ENCODE peak calls at places on chromosomes 4 and X, in six cellular contexts. One of them, this sample, is unnamed.

GRCh38 chr4:123705419-123705818 is 308.8 kb downstream of the SPRY1 start:
- DNase-seq in astrocyte of the cerebellum: no peak
- DNase-seq in mucosa of gallbladder: no peak
- DNase-seq in AG20443: no peak
- DNase-seq in activated T-cell treated with anti-CD3 and anti-CD28 coated beads for 1 hour: no peak
- DNase-seq in stimulated activated CD4-positive, alpha-beta T cell treated with anti-CD3 and anti-CD28 coated beads, Interleukin-12 subunit alpha, Interleukin-12 subunit beta, amount 100 ng/mL, for 4 hours: no peak
- DNase-seq in this sample: no peak

GRCh38 chrX:80285131-80285773 is 135.0 kb upstream of the TENT5D start:
- DNase-seq in activated T-cell treated with anti-CD3 and anti-CD28 coated beads for 1 hour: no peak
- DNase-seq in astrocyte of the cerebellum: no peak
- DNase-seq in mucosa of gallbladder: no peak
- DNase-seq in stimulated activated CD4-positive, alpha-beta T cell treated with anti-CD3 and anti-CD28 coated beads, Interleukin-12 subunit alpha, Interleukin-12 subunit beta, amount 100 ng/mL, for 4 hours: no peak
- DNase-seq in AG20443: peak; percentile 2
- DNase-seq in this sample: peak; percentile 3

GRCh38 chrX:136130931-136131843 is 16.1 kb upstream of the FHL1 start:
- DNase-seq in AG20443: peak; percentile 45
- DNase-seq in mucosa of gallbladder: no peak
- DNase-seq in astrocyte of the cerebellum: peak; percentile 81
- DNase-seq in stimulated activated CD4-positive, alpha-beta T cell treated with anti-CD3 and anti-CD28 coated beads, Interleukin-12 subunit alpha, Interleukin-12 subunit beta, amount 100 ng/mL, for 4 hours: no peak
- DNase-seq in activated T-cell treated with anti-CD3 and anti-CD28 coated beads for 1 hour: no peak
- DNase-seq in this sample: no peak

GRCh38 chr4:38359113-38359512 is 304.9 kb upstream of the KLF3 start:
- DNase-seq in stimulated activated CD4-positive, alpha-beta T cell treated with anti-CD3 and anti-CD28 coated beads, Interleukin-12 subunit alpha, Interleukin-12 subunit beta, amount 100 ng/mL, for 4 hours: no peak
- DNase-seq in activated T-cell treated with anti-CD3 and anti-CD28 coated beads for 1 hour: no peak
- DNase-seq in mucosa of gallbladder: no peak
- DNase-seq in AG20443: no peak
- DNase-seq in astrocyte of the cerebellum: no peak
- DNase-seq in this sample: no peak

GRCh38 chr4:146916479-146917076 is 29.1 kb downstream of the TTC29 start:
- DNase-seq in stimulated activated CD4-positive, alpha-beta T cell treated with anti-CD3 and anti-CD28 coated beads, Interleukin-12 subunit alpha, Interleukin-12 subunit beta, amount 100 ng/mL, for 4 hours: no peak
- DNase-seq in mucosa of gallbladder: no peak
- DNase-seq in AG20443: peak; percentile 18
- DNase-seq in activated T-cell treated with anti-CD3 and anti-CD28 coated beads for 1 hour: no peak
- DNase-seq in astrocyte of the cerebellum: peak; percentile 49
- DNase-seq in this sample: peak; percentile 8

GRCh38 chrX:53900623-53901022 is 143.7 kb downstream of the PHF8 start:
- DNase-seq in AG20443: no peak
- DNase-seq in stimulated activated CD4-positive, alpha-beta T cell treated with anti-CD3 and anti-CD28 coated beads, Interleukin-12 subunit alpha, Interleukin-12 subunit beta, amount 100 ng/mL, for 4 hours: no peak
- DNase-seq in astrocyte of the cerebellum: no peak
- DNase-seq in activated T-cell treated with anti-CD3 and anti-CD28 coated beads for 1 hour: no peak
- DNase-seq in mucosa of gallbladder: no peak
- DNase-seq in this sample: no peak

GRCh38 chr4:47060561-47060960 is 29.2 kb downstream of the GABRB1 start:
- DNase-seq in AG20443: no peak
- DNase-seq in astrocyte of the cerebellum: no peak
- DNase-seq in activated T-cell treated with anti-CD3 and anti-CD28 coated beads for 1 hour: no peak
- DNase-seq in stimulated activated CD4-positive, alpha-beta T cell treated with anti-CD3 and anti-CD28 coated beads, Interleukin-12 subunit alpha, Interleukin-12 subunit beta, amount 100 ng/mL, for 4 hours: no peak
- DNase-seq in mucosa of gallbladder: no peak
- DNase-seq in this sample: no peak

GRCh38 chr4:138007572-138007971 is 234.6 kb downstream of the SLC7A11 start:
- DNase-seq in astrocyte of the cerebellum: no peak
- DNase-seq in AG20443: no peak
- DNase-seq in activated T-cell treated with anti-CD3 and anti-CD28 coated beads for 1 hour: no peak
- DNase-seq in mucosa of gallbladder: no peak
- DNase-seq in stimulated activated CD4-positive, alpha-beta T cell treated with anti-CD3 and anti-CD28 coated beads, Interleukin-12 subunit alpha, Interleukin-12 subunit beta, amount 100 ng/mL, for 4 hours: no peak
- DNase-seq in this sample: no peak

GRCh38 chrX:39984191-39984956 is 113.4 kb downstream of the BCOR start:
- DNase-seq in mucosa of gallbladder: no peak
- DNase-seq in astrocyte of the cerebellum: peak; percentile 28
- DNase-seq in stimulated activated CD4-positive, alpha-beta T cell treated with anti-CD3 and anti-CD28 coated beads, Interleukin-12 subunit alpha, Interleukin-12 subunit beta, amount 100 ng/mL, for 4 hours: no peak
- DNase-seq in activated T-cell treated with anti-CD3 and anti-CD28 coated beads for 1 hour: no peak
- DNase-seq in AG20443: peak; percentile 32
- DNase-seq in this sample: peak; percentile 29

GRCh38 chr4:103994059-103994458 is 274.3 kb upstream of the TACR3 start:
- DNase-seq in AG20443: no peak
- DNase-seq in astrocyte of the cerebellum: no peak
- DNase-seq in mucosa of gallbladder: no peak
- DNase-seq in stimulated activated CD4-positive, alpha-beta T cell treated with anti-CD3 and anti-CD28 coated beads, Interleukin-12 subunit alpha, Interleukin-12 subunit beta, amount 100 ng/mL, for 4 hours: no peak
- DNase-seq in activated T-cell treated with anti-CD3 and anti-CD28 coated beads for 1 hour: no peak
- DNase-seq in this sample: no peak

GRCh38 chrX:111854778-111855490 is 21.0 kb upstream of the TRPC5OS start:
- DNase-seq in activated T-cell treated with anti-CD3 and anti-CD28 coated beads for 1 hour: no peak
- DNase-seq in stimulated activated CD4-positive, alpha-beta T cell treated with anti-CD3 and anti-CD28 coated beads, Interleukin-12 subunit alpha, Interleukin-12 subunit beta, amount 100 ng/mL, for 4 hours: no peak
- DNase-seq in astrocyte of the cerebellum: no peak
- DNase-seq in mucosa of gallbladder: peak; percentile 12
- DNase-seq in AG20443: peak; percentile 16
- DNase-seq in this sample: no peak

GRCh38 chr4:151738706-151739105 is 22.1 kb downstream of the GATB start:
- DNase-seq in mucosa of gallbladder: no peak
- DNase-seq in astrocyte of the cerebellum: no peak
- DNase-seq in AG20443: no peak
- DNase-seq in activated T-cell treated with anti-CD3 and anti-CD28 coated beads for 1 hour: no peak
- DNase-seq in stimulated activated CD4-positive, alpha-beta T cell treated with anti-CD3 and anti-CD28 coated beads, Interleukin-12 subunit alpha, Interleukin-12 subunit beta, amount 100 ng/mL, for 4 hours: no peak
- DNase-seq in this sample: no peak

GRCh38 chr4:25448379-25449109 is 71.5 kb downstream of the ANAPC4 start:
- DNase-seq in astrocyte of the cerebellum: no peak
- DNase-seq in AG20443: peak; percentile 82
- DNase-seq in stimulated activated CD4-positive, alpha-beta T cell treated with anti-CD3 and anti-CD28 coated beads, Interleukin-12 subunit alpha, Interleukin-12 subunit beta, amount 100 ng/mL, for 4 hours: no peak
- DNase-seq in activated T-cell treated with anti-CD3 and anti-CD28 coated beads for 1 hour: no peak
- DNase-seq in mucosa of gallbladder: no peak
- DNase-seq in this sample: no peak

GRCh38 chrX:98398542-98398941 is 1514.8 kb downstream of the RPA4 start:
- DNase-seq in activated T-cell treated with anti-CD3 and anti-CD28 coated beads for 1 hour: no peak
- DNase-seq in stimulated activated CD4-positive, alpha-beta T cell treated with anti-CD3 and anti-CD28 coated beads, Interleukin-12 subunit alpha, Interleukin-12 subunit beta, amount 100 ng/mL, for 4 hours: no peak
- DNase-seq in astrocyte of the cerebellum: no peak
- DNase-seq in mucosa of gallbladder: no peak
- DNase-seq in AG20443: no peak
- DNase-seq in this sample: no peak

GRCh38 chr4:153518001-153518400 is 51.8 kb downstream of the TMEM131L start:
- DNase-seq in activated T-cell treated with anti-CD3 and anti-CD28 coated beads for 1 hour: no peak
- DNase-seq in astrocyte of the cerebellum: no peak
- DNase-seq in AG20443: no peak
- DNase-seq in stimulated activated CD4-positive, alpha-beta T cell treated with anti-CD3 and anti-CD28 coated beads, Interleukin-12 subunit alpha, Interleukin-12 subunit beta, amount 100 ng/mL, for 4 hours: no peak
- DNase-seq in mucosa of gallbladder: peak; percentile 53
- DNase-seq in this sample: no peak

GRCh38 chr4:2300431-2300861 is 38.5 kb upstream of the MXD4 start:
- DNase-seq in AG20443: no peak
- DNase-seq in activated T-cell treated with anti-CD3 and anti-CD28 coated beads for 1 hour: no peak
- DNase-seq in stimulated activated CD4-positive, alpha-beta T cell treated with anti-CD3 and anti-CD28 coated beads, Interleukin-12 subunit alpha, Interleukin-12 subunit beta, amount 100 ng/mL, for 4 hours: no peak
- DNase-seq in mucosa of gallbladder: no peak
- DNase-seq in astrocyte of the cerebellum: no peak
- DNase-seq in this sample: no peak

GRCh38 chr4:8228319-8229250 is 29.5 kb downstream of the SH3TC1 start:
- DNase-seq in astrocyte of the cerebellum: peak; percentile 50
- DNase-seq in mucosa of gallbladder: peak; percentile 92
- DNase-seq in stimulated activated CD4-positive, alpha-beta T cell treated with anti-CD3 and anti-CD28 coated beads, Interleukin-12 subunit alpha, Interleukin-12 subunit beta, amount 100 ng/mL, for 4 hours: peak; percentile 65
- DNase-seq in activated T-cell treated with anti-CD3 and anti-CD28 coated beads for 1 hour: peak; percentile 48
- DNase-seq in AG20443: peak; percentile 82
- DNase-seq in this sample: peak; percentile 72

GRCh38 chrX:69100478-69100877 is 64.8 kb downstream of the PJA1 start:
- DNase-seq in mucosa of gallbladder: no peak
- DNase-seq in AG20443: no peak
- DNase-seq in astrocyte of the cerebellum: no peak
- DNase-seq in stimulated activated CD4-positive, alpha-beta T cell treated with anti-CD3 and anti-CD28 coated beads, Interleukin-12 subunit alpha, Interleukin-12 subunit beta, amount 100 ng/mL, for 4 hours: no peak
- DNase-seq in activated T-cell treated with anti-CD3 and anti-CD28 coated beads for 1 hour: no peak
- DNase-seq in this sample: no peak

GRCh38 chrX:14673764-14674163 is 144.4 kb downstream of the GLRA2 start:
- DNase-seq in stimulated activated CD4-positive, alpha-beta T cell treated with anti-CD3 and anti-CD28 coated beads, Interleukin-12 subunit alpha, Interleukin-12 subunit beta, amount 100 ng/mL, for 4 hours: no peak
- DNase-seq in astrocyte of the cerebellum: peak; percentile 78
- DNase-seq in activated T-cell treated with anti-CD3 and anti-CD28 coated beads for 1 hour: no peak
- DNase-seq in mucosa of gallbladder: peak; percentile 48
- DNase-seq in AG20443: peak; percentile 60
- DNase-seq in this sample: peak; percentile 51

GRCh38 chrX:153407736-153408135 is 3.5 kb upstream of the ZFP92 start:
- DNase-seq in stimulated activated CD4-positive, alpha-beta T cell treated with anti-CD3 and anti-CD28 coated beads, Interleukin-12 subunit alpha, Interleukin-12 subunit beta, amount 100 ng/mL, for 4 hours: no peak
- DNase-seq in activated T-cell treated with anti-CD3 and anti-CD28 coated beads for 1 hour: no peak
- DNase-seq in AG20443: no peak
- DNase-seq in mucosa of gallbladder: no peak
- DNase-seq in astrocyte of the cerebellum: no peak
- DNase-seq in this sample: no peak

GRCh38 chrX:80485543-80485942 is 65.3 kb downstream of the TENT5D start:
- DNase-seq in astrocyte of the cerebellum: no peak
- DNase-seq in mucosa of gallbladder: no peak
- DNase-seq in activated T-cell treated with anti-CD3 and anti-CD28 coated beads for 1 hour: no peak
- DNase-seq in AG20443: no peak
- DNase-seq in stimulated activated CD4-positive, alpha-beta T cell treated with anti-CD3 and anti-CD28 coated beads, Interleukin-12 subunit alpha, Interleukin-12 subunit beta, amount 100 ng/mL, for 4 hours: no peak
- DNase-seq in this sample: no peak

GRCh38 chrX:152637649-152638442 is at the start of gene GABRQ:
- DNase-seq in AG20443: peak; percentile 40
- DNase-seq in activated T-cell treated with anti-CD3 and anti-CD28 coated beads for 1 hour: no peak
- DNase-seq in astrocyte of the cerebellum: peak; percentile 4
- DNase-seq in stimulated activated CD4-positive, alpha-beta T cell treated with anti-CD3 and anti-CD28 coated beads, Interleukin-12 subunit alpha, Interleukin-12 subunit beta, amount 100 ng/mL, for 4 hours: no peak
- DNase-seq in mucosa of gallbladder: peak; percentile 19
- DNase-seq in this sample: no peak

GRCh38 chrX:7083468-7084396 is 63.8 kb upstream of the STS start:
- DNase-seq in stimulated activated CD4-positive, alpha-beta T cell treated with anti-CD3 and anti-CD28 coated beads, Interleukin-12 subunit alpha, Interleukin-12 subunit beta, amount 100 ng/mL, for 4 hours: peak; percentile 23
- DNase-seq in mucosa of gallbladder: no peak
- DNase-seq in astrocyte of the cerebellum: peak; percentile 99
- DNase-seq in AG20443: peak; percentile 65
- DNase-seq in activated T-cell treated with anti-CD3 and anti-CD28 coated beads for 1 hour: peak; percentile 7
- DNase-seq in this sample: peak; percentile 75

GRCh38 chr4:122783301-122784215 is 43.1 kb upstream of the FGF2 start:
- DNase-seq in astrocyte of the cerebellum: peak; percentile 92
- DNase-seq in activated T-cell treated with anti-CD3 and anti-CD28 coated beads for 1 hour: no peak
- DNase-seq in stimulated activated CD4-positive, alpha-beta T cell treated with anti-CD3 and anti-CD28 coated beads, Interleukin-12 subunit alpha, Interleukin-12 subunit beta, amount 100 ng/mL, for 4 hours: no peak
- DNase-seq in mucosa of gallbladder: peak; percentile 26
- DNase-seq in AG20443: peak; percentile 94
- DNase-seq in this sample: peak; percentile 87

GRCh38 chrX:39427492-39428289 is 626.4 kb downstream of the MID1IP1 start:
- DNase-seq in activated T-cell treated with anti-CD3 and anti-CD28 coated beads for 1 hour: no peak
- DNase-seq in AG20443: peak; percentile 53
- DNase-seq in stimulated activated CD4-positive, alpha-beta T cell treated with anti-CD3 and anti-CD28 coated beads, Interleukin-12 subunit alpha, Interleukin-12 subunit beta, amount 100 ng/mL, for 4 hours: no peak
- DNase-seq in mucosa of gallbladder: no peak
- DNase-seq in astrocyte of the cerebellum: peak; percentile 13
- DNase-seq in this sample: peak; percentile 23

GRCh38 chr4:6177587-6178197 is 22.7 kb downstream of the JAKMIP1 start:
- DNase-seq in activated T-cell treated with anti-CD3 and anti-CD28 coated beads for 1 hour: no peak
- DNase-seq in astrocyte of the cerebellum: no peak
- DNase-seq in stimulated activated CD4-positive, alpha-beta T cell treated with anti-CD3 and anti-CD28 coated beads, Interleukin-12 subunit alpha, Interleukin-12 subunit beta, amount 100 ng/mL, for 4 hours: no peak
- DNase-seq in mucosa of gallbladder: no peak
- DNase-seq in AG20443: no peak
- DNase-seq in this sample: no peak

GRCh38 chrX:40006025-40007017 is 91.4 kb downstream of the BCOR start:
- DNase-seq in stimulated activated CD4-positive, alpha-beta T cell treated with anti-CD3 and anti-CD28 coated beads, Interleukin-12 subunit alpha, Interleukin-12 subunit beta, amount 100 ng/mL, for 4 hours: peak; percentile 39
- DNase-seq in astrocyte of the cerebellum: no peak
- DNase-seq in AG20443: peak; percentile 66
- DNase-seq in mucosa of gallbladder: peak; percentile 17
- DNase-seq in activated T-cell treated with anti-CD3 and anti-CD28 coated beads for 1 hour: no peak
- DNase-seq in this sample: no peak

GRCh38 chr4:13920111-13920875 is 292.8 kb upstream of the BOD1L1 start:
- DNase-seq in activated T-cell treated with anti-CD3 and anti-CD28 coated beads for 1 hour: no peak
- DNase-seq in mucosa of gallbladder: no peak
- DNase-seq in astrocyte of the cerebellum: no peak
- DNase-seq in AG20443: no peak
- DNase-seq in stimulated activated CD4-positive, alpha-beta T cell treated with anti-CD3 and anti-CD28 coated beads, Interleukin-12 subunit alpha, Interleukin-12 subunit beta, amount 100 ng/mL, for 4 hours: no peak
- DNase-seq in this sample: no peak

GRCh38 chr4:159137176-159137575 is 34.3 kb downstream of the RAPGEF2 start:
- DNase-seq in AG20443: no peak
- DNase-seq in mucosa of gallbladder: no peak
- DNase-seq in activated T-cell treated with anti-CD3 and anti-CD28 coated beads for 1 hour: no peak
- DNase-seq in stimulated activated CD4-positive, alpha-beta T cell treated with anti-CD3 and anti-CD28 coated beads, Interleukin-12 subunit alpha, Interleukin-12 subunit beta, amount 100 ng/mL, for 4 hours: no peak
- DNase-seq in astrocyte of the cerebellum: no peak
- DNase-seq in this sample: no peak

GRCh38 chrX:3384330-3384729 is 37.9 kb upstream of the MXRA5 start:
- DNase-seq in stimulated activated CD4-positive, alpha-beta T cell treated with anti-CD3 and anti-CD28 coated beads, Interleukin-12 subunit alpha, Interleukin-12 subunit beta, amount 100 ng/mL, for 4 hours: no peak
- DNase-seq in mucosa of gallbladder: no peak
- DNase-seq in activated T-cell treated with anti-CD3 and anti-CD28 coated beads for 1 hour: no peak
- DNase-seq in AG20443: peak; percentile 10
- DNase-seq in astrocyte of the cerebellum: peak; percentile 44
- DNase-seq in this sample: no peak

GRCh38 chr4:118113220-118113619 is 78.9 kb downstream of the NDST3 start:
- DNase-seq in AG20443: no peak
- DNase-seq in astrocyte of the cerebellum: no peak
- DNase-seq in stimulated activated CD4-positive, alpha-beta T cell treated with anti-CD3 and anti-CD28 coated beads, Interleukin-12 subunit alpha, Interleukin-12 subunit beta, amount 100 ng/mL, for 4 hours: no peak
- DNase-seq in activated T-cell treated with anti-CD3 and anti-CD28 coated beads for 1 hour: no peak
- DNase-seq in mucosa of gallbladder: no peak
- DNase-seq in this sample: no peak

GRCh38 chr4:118683513-118683912 is 1.7 kb upstream of the METTL14 start:
- DNase-seq in mucosa of gallbladder: no peak
- DNase-seq in activated T-cell treated with anti-CD3 and anti-CD28 coated beads for 1 hour: no peak
- DNase-seq in astrocyte of the cerebellum: no peak
- DNase-seq in stimulated activated CD4-positive, alpha-beta T cell treated with anti-CD3 and anti-CD28 coated beads, Interleukin-12 subunit alpha, Interleukin-12 subunit beta, amount 100 ng/mL, for 4 hours: no peak
- DNase-seq in AG20443: no peak
- DNase-seq in this sample: no peak

GRCh38 chr4:76435689-76436176 is 704 bp downstream of the SHROOM3 start:
- DNase-seq in AG20443: no peak
- DNase-seq in activated T-cell treated with anti-CD3 and anti-CD28 coated beads for 1 hour: no peak
- DNase-seq in stimulated activated CD4-positive, alpha-beta T cell treated with anti-CD3 and anti-CD28 coated beads, Interleukin-12 subunit alpha, Interleukin-12 subunit beta, amount 100 ng/mL, for 4 hours: no peak
- DNase-seq in astrocyte of the cerebellum: no peak
- DNase-seq in mucosa of gallbladder: no peak
- DNase-seq in this sample: no peak